ENCODE peak calls at places on chromosomes 16 and 17, in four cellular contexts. One of them, this sample, is unnamed.

GRCh38 chr16:13005836-13006235 is 104.4 kb downstream of the SHISA9 start:
- DNase-seq in iris pigment epithelial cell: no peak
- DNase-seq in NCI-H2029 treated with DMSO at 0.1 percent for 48 hours: no peak
- DNase-seq in C1 segment of cervical spinal cord: no peak
- DNase-seq in this sample: no peak

GRCh38 chr17:48153711-48154642 is 46.4 kb downstream of the SNX11 start:
- DNase-seq in NCI-H2029 treated with DMSO at 0.1 percent for 48 hours: peak; percentile 76
- DNase-seq in iris pigment epithelial cell: peak; percentile 42
- DNase-seq in C1 segment of cervical spinal cord: no peak
- DNase-seq in this sample: peak; percentile 42

GRCh38 chr17:38428643-38429371 is 543 bp downstream of the ARHGAP23 start:
- DNase-seq in C1 segment of cervical spinal cord: peak; percentile 76
- DNase-seq in iris pigment epithelial cell: no peak
- DNase-seq in NCI-H2029 treated with DMSO at 0.1 percent for 48 hours: no peak
- DNase-seq in this sample: no peak

GRCh38 chr17:80455328-80455710 is 21.1 kb downstream of the NPTX1 start:
- DNase-seq in C1 segment of cervical spinal cord: no peak
- DNase-seq in iris pigment epithelial cell: peak; percentile 52
- DNase-seq in NCI-H2029 treated with DMSO at 0.1 percent for 48 hours: no peak
- DNase-seq in this sample: peak; percentile 76

GRCh38 chr16:66621973-66622372 is 17.5 kb downstream of the CMTM3 start:
- DNase-seq in NCI-H2029 treated with DMSO at 0.1 percent for 48 hours: no peak
- DNase-seq in iris pigment epithelial cell: no peak
- DNase-seq in C1 segment of cervical spinal cord: no peak
- DNase-seq in this sample: no peak

GRCh38 chr16:57485916-57486857 is at the start of gene DOK4:
- DNase-seq in iris pigment epithelial cell: peak; percentile 69
- DNase-seq in C1 segment of cervical spinal cord: peak; percentile 25
- DNase-seq in NCI-H2029 treated with DMSO at 0.1 percent for 48 hours: no peak
- DNase-seq in this sample: peak; percentile 90

GRCh38 chr16:1553976-1554825 is 20.7 kb downstream of the TMEM204 start:
- DNase-seq in NCI-H2029 treated with DMSO at 0.1 percent for 48 hours: no peak
- DNase-seq in iris pigment epithelial cell: no peak
- DNase-seq in C1 segment of cervical spinal cord: no peak
- DNase-seq in this sample: no peak

GRCh38 chr17:57461082-57461481 is 204.8 kb downstream of the MSI2 start:
- DNase-seq in iris pigment epithelial cell: no peak
- DNase-seq in NCI-H2029 treated with DMSO at 0.1 percent for 48 hours: no peak
- DNase-seq in C1 segment of cervical spinal cord: no peak
- DNase-seq in this sample: no peak

GRCh38 chr17:11492511-11492910 is 105.8 kb upstream of the DNAH9 start:
- DNase-seq in NCI-H2029 treated with DMSO at 0.1 percent for 48 hours: no peak
- DNase-seq in C1 segment of cervical spinal cord: no peak
- DNase-seq in iris pigment epithelial cell: no peak
- DNase-seq in this sample: no peak

GRCh38 chr17:39754958-39755549 is 17.3 kb downstream of the GRB7 start:
- DNase-seq in iris pigment epithelial cell: no peak
- DNase-seq in NCI-H2029 treated with DMSO at 0.1 percent for 48 hours: no peak
- DNase-seq in C1 segment of cervical spinal cord: no peak
- DNase-seq in this sample: no peak

GRCh38 chr16:17461951-17462729 is 8.6 kb downstream of the XYLT1 start:
- DNase-seq in iris pigment epithelial cell: no peak
- DNase-seq in NCI-H2029 treated with DMSO at 0.1 percent for 48 hours: no peak
- DNase-seq in C1 segment of cervical spinal cord: no peak
- DNase-seq in this sample: no peak

GRCh38 chr16:27462846-27463682 is 61.1 kb downstream of the IL21R start:
- DNase-seq in iris pigment epithelial cell: no peak
- DNase-seq in C1 segment of cervical spinal cord: no peak
- DNase-seq in NCI-H2029 treated with DMSO at 0.1 percent for 48 hours: no peak
- DNase-seq in this sample: no peak

GRCh38 chr17:67836205-67836987 is 11.1 kb downstream of the BPTF start:
- DNase-seq in iris pigment epithelial cell: peak; percentile 56
- DNase-seq in C1 segment of cervical spinal cord: no peak
- DNase-seq in NCI-H2029 treated with DMSO at 0.1 percent for 48 hours: no peak
- DNase-seq in this sample: no peak

GRCh38 chr16:12206749-12207142 is 230.2 kb downstream of the SNX29 start:
- DNase-seq in iris pigment epithelial cell: no peak
- DNase-seq in C1 segment of cervical spinal cord: no peak
- DNase-seq in NCI-H2029 treated with DMSO at 0.1 percent for 48 hours: no peak
- DNase-seq in this sample: no peak

This sample was measured in glutamatergic neuron.